ENCODE peak calls at places on chromosomes 6 and 20, in five cellular contexts. One of them, this sample, is unnamed. For H3K9me3 and H3K4me1, the result is how much of the 10 kb centered on the place peaks cover.

GRCh38 chr20:62745279-62745958 is 36.8 kb downstream of the NTSR1 start:
- DNase-seq in upper lobe of right lung: no peak
- DNase-seq in cardiac muscle cell: no peak
- DNase-seq in iPS DF 6.9: no peak
- DNase-seq in heart left ventricle: no peak
- DNase-seq in this sample: no peak

GRCh38 chr20:24590193-24590982 is 121.0 kb downstream of the SYNDIG1 start:
- DNase-seq in upper lobe of right lung: no peak
- DNase-seq in cardiac muscle cell: no peak
- DNase-seq in iPS DF 6.9: no peak
- DNase-seq in heart left ventricle: no peak
- DNase-seq in this sample: no peak

GRCh38 chr6:446418-447366 is 55.1 kb downstream of the IRF4 start:
- DNase-seq in upper lobe of right lung: no peak
- DNase-seq in cardiac muscle cell: no peak
- DNase-seq in iPS DF 6.9: no peak
- DNase-seq in heart left ventricle: peak
- DNase-seq in this sample: no peak

GRCh38 chr20:52209154-52209571 is 17.6 kb upstream of the ZFP64 start:
- DNase-seq in upper lobe of right lung: no peak
- DNase-seq in cardiac muscle cell: no peak
- DNase-seq in iPS DF 6.9: no peak
- DNase-seq in heart left ventricle: no peak
- DNase-seq in this sample: no peak

GRCh38 chr6:21559238-21559637 is 34.3 kb upstream of the SOX4 start:
- DNase-seq in upper lobe of right lung: no peak
- DNase-seq in cardiac muscle cell: no peak
- DNase-seq in iPS DF 6.9: no peak
- DNase-seq in heart left ventricle: no peak
- DNase-seq in this sample: no peak

GRCh38 chr6:135990437-135990836 is 138.9 kb downstream of the PDE7B start:
- DNase-seq in upper lobe of right lung: no peak
- DNase-seq in cardiac muscle cell: peak
- DNase-seq in iPS DF 6.9: no peak
- DNase-seq in heart left ventricle: no peak
- DNase-seq in this sample: no peak

GRCh38 chr6:3330199-3330598 is 71.5 kb downstream of the PSMG4 start:
- DNase-seq in upper lobe of right lung: no peak
- DNase-seq in cardiac muscle cell: no peak
- DNase-seq in iPS DF 6.9: no peak
- DNase-seq in heart left ventricle: no peak
- DNase-seq in this sample: no peak

GRCh38 chr20:22805970-22806369 is 221.6 kb upstream of the FOXA2 start:
- DNase-seq in upper lobe of right lung: no peak
- DNase-seq in cardiac muscle cell: no peak
- DNase-seq in iPS DF 6.9: no peak
- DNase-seq in heart left ventricle: no peak
- DNase-seq in this sample: no peak

GRCh38 chr20:46347831-46348230 is 39.5 kb upstream of the CDH22 start:
- DNase-seq in upper lobe of right lung: no peak
- DNase-seq in cardiac muscle cell: no peak
- DNase-seq in iPS DF 6.9: no peak
- DNase-seq in heart left ventricle: no peak
- DNase-seq in this sample: no peak

GRCh38 chr6:114419175-114419574 is 76.4 kb upstream of the HS3ST5 start:
- DNase-seq in upper lobe of right lung: no peak
- DNase-seq in cardiac muscle cell: no peak
- DNase-seq in iPS DF 6.9: no peak
- DNase-seq in heart left ventricle: no peak
- DNase-seq in this sample: no peak

GRCh38 chr20:39571171-39571570 is 609.0 kb downstream of the DHX35 start:
- DNase-seq in upper lobe of right lung: no peak
- DNase-seq in cardiac muscle cell: no peak
- DNase-seq in iPS DF 6.9: no peak
- DNase-seq in heart left ventricle: no peak
- DNase-seq in this sample: no peak
- H3K9me3 ChIP-seq in upper lobe of right lung: under half
- H3K9me3 ChIP-seq in cardiac muscle cell: under half
- H3K9me3 ChIP-seq in iPS DF 6.9: under half
- H3K9me3 ChIP-seq in heart left ventricle: under half
- H3K9me3 ChIP-seq in this sample: under half

GRCh38 chr6:158639056-158639455 is 5.5 kb downstream of the DYNLT1 start:
- DNase-seq in upper lobe of right lung: peak
- DNase-seq in cardiac muscle cell: no peak
- DNase-seq in iPS DF 6.9: no peak
- DNase-seq in heart left ventricle: no peak
- DNase-seq in this sample: no peak
- H3K4me1 ChIP-seq in upper lobe of right lung: under half
- H3K4me1 ChIP-seq in cardiac muscle cell: under half
- H3K4me1 ChIP-seq in iPS DF 6.9: under half
- H3K4me1 ChIP-seq in heart left ventricle: under half
- H3K4me1 ChIP-seq in this sample: under half

DNA sequence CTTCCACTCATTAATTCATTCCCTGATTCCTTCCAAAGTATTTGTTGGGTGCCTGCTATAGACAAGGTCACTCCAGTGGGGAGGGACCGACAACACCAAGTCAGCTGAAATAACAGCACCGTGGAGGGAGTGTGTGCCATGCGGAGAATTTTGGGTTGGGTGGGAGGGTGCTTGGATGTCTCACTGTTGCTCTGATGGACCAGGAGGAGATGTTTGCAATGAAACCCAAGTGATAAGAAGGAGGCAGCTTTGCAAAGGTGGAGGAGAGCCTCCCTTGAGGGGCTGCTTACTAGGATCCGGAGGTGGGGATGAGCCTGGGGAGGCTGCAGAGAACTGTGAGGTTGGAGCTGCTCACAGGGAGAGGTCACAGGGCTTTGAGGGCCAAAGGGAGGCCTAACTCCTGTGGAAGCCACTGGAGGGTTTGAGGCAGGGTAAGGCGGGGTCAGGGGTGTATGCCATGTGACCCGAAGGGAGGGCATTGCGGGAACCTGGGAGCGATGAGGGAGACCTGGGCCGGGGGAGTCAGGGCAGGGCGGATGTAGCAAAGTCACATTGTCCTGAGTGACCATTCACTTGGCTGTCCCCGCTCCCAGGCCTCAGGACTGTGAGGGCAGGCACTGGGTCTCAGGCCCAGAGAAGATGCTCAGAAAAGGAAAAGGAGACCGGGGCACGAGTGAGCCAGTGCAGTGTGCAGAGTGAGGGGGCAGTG is 124.5 kb downstream of the PHACTR3 start:
- DNase-seq in upper lobe of right lung: peak
- DNase-seq in cardiac muscle cell: no peak
- DNase-seq in iPS DF 6.9: no peak
- DNase-seq in heart left ventricle: no peak
- DNase-seq in this sample: no peak
- H3K9me3 ChIP-seq in upper lobe of right lung: under half
- H3K9me3 ChIP-seq in cardiac muscle cell: under half
- H3K9me3 ChIP-seq in iPS DF 6.9: under half
- H3K9me3 ChIP-seq in heart left ventricle: under half
- H3K9me3 ChIP-seq in this sample: under half

GRCh38 chr20:44517454-44517853 is 4.4 kb downstream of the SERINC3 start:
- DNase-seq in upper lobe of right lung: no peak
- DNase-seq in cardiac muscle cell: no peak
- DNase-seq in iPS DF 6.9: no peak
- DNase-seq in heart left ventricle: no peak
- DNase-seq in this sample: no peak
- H3K4me1 ChIP-seq in upper lobe of right lung: half or more
- H3K4me1 ChIP-seq in cardiac muscle cell: under half
- H3K4me1 ChIP-seq in iPS DF 6.9: under half
- H3K4me1 ChIP-seq in heart left ventricle: half or more
- H3K4me1 ChIP-seq in this sample: half or more

GRCh38 chr20:59630526-59630925 is 26.2 kb downstream of the PHACTR3 start:
- DNase-seq in upper lobe of right lung: no peak
- DNase-seq in cardiac muscle cell: no peak
- DNase-seq in iPS DF 6.9: no peak
- DNase-seq in heart left ventricle: no peak
- DNase-seq in this sample: no peak
- H3K9me3 ChIP-seq in upper lobe of right lung: under half
- H3K9me3 ChIP-seq in cardiac muscle cell: under half
- H3K9me3 ChIP-seq in iPS DF 6.9: under half
- H3K9me3 ChIP-seq in heart left ventricle: under half
- H3K9me3 ChIP-seq in this sample: under half

GRCh38 chr6:4608361-4609115 is 167.7 kb upstream of the CDYL start:
- DNase-seq in upper lobe of right lung: no peak
- DNase-seq in cardiac muscle cell: no peak
- DNase-seq in iPS DF 6.9: no peak
- DNase-seq in heart left ventricle: no peak
- DNase-seq in this sample: peak

GRCh38 chr6:4611441-4612129 is 164.6 kb upstream of the CDYL start:
- DNase-seq in upper lobe of right lung: no peak
- DNase-seq in cardiac muscle cell: no peak
- DNase-seq in iPS DF 6.9: no peak
- DNase-seq in heart left ventricle: no peak
- DNase-seq in this sample: no peak

GRCh38 chr6:4607793-4608192 is 168.4 kb upstream of the CDYL start:
- DNase-seq in upper lobe of right lung: no peak
- DNase-seq in cardiac muscle cell: no peak
- DNase-seq in iPS DF 6.9: no peak
- DNase-seq in heart left ventricle: no peak
- DNase-seq in this sample: no peak

GRCh38 chr6:4612636-4613171 is 163.5 kb upstream of the CDYL start:
- DNase-seq in upper lobe of right lung: no peak
- DNase-seq in cardiac muscle cell: peak
- DNase-seq in iPS DF 6.9: no peak
- DNase-seq in heart left ventricle: no peak
- DNase-seq in this sample: peak

GRCh38 chr6:4610256-4610655 is 165.9 kb upstream of the CDYL start:
- DNase-seq in upper lobe of right lung: no peak
- DNase-seq in cardiac muscle cell: peak
- DNase-seq in iPS DF 6.9: no peak
- DNase-seq in heart left ventricle: peak
- DNase-seq in this sample: peak
- H3K4me1 ChIP-seq in upper lobe of right lung: under half
- H3K4me1 ChIP-seq in cardiac muscle cell: under half
- H3K4me1 ChIP-seq in iPS DF 6.9: under half
- H3K4me1 ChIP-seq in heart left ventricle: under half
- H3K4me1 ChIP-seq in this sample: under half

GRCh38 chr6:150053450-150053849 is 15.5 kb downstream of the ULBP3 start:
- DNase-seq in upper lobe of right lung: no peak
- DNase-seq in cardiac muscle cell: no peak
- DNase-seq in iPS DF 6.9: no peak
- DNase-seq in heart left ventricle: no peak
- DNase-seq in this sample: no peak
- H3K9me3 ChIP-seq in upper lobe of right lung: under half
- H3K9me3 ChIP-seq in cardiac muscle cell: under half
- H3K9me3 ChIP-seq in iPS DF 6.9: under half
- H3K9me3 ChIP-seq in heart left ventricle: under half
- H3K9me3 ChIP-seq in this sample: under half

DNA sequence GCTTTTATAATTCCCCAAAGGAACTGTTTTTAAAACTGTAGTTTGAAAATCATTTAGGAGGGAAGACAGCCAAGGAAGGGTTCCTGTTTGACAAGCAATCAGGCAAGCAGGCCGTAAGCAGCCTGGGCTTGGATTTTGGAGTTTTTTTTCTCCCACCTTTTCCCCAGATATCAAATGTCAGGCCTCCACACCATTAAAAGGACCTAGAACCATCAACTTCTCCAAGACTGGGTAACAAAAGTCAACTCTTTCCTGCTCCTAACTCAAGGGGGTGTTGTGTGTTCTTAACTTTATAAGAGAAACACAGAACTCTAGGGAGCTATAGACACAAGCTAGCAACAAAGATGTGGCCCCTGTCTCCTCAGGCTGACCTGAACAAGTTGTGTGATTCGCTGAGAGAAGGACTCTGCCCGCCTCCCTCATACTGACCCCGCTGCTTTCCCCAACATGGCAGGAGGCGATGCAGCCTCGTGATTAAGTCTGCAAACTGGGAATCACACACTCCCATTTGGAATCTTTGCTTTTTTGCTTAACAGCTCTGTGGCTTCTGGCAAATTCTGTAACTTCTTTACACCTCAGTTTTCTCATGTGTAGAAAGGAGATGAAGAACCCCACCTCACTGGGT is 146.5 kb downstream of the BCAS1 start:
- DNase-seq in upper lobe of right lung: no peak
- DNase-seq in cardiac muscle cell: no peak
- DNase-seq in iPS DF 6.9: no peak
- DNase-seq in heart left ventricle: no peak
- DNase-seq in this sample: no peak
- H3K4me1 ChIP-seq in upper lobe of right lung: under half
- H3K4me1 ChIP-seq in cardiac muscle cell: under half
- H3K4me1 ChIP-seq in iPS DF 6.9: under half
- H3K4me1 ChIP-seq in heart left ventricle: under half
- H3K4me1 ChIP-seq in this sample: under half

GRCh38 chr6:27290065-27290849 is 21.8 kb downstream of the POM121L2 start:
- DNase-seq in upper lobe of right lung: no peak
- DNase-seq in cardiac muscle cell: no peak
- DNase-seq in iPS DF 6.9: no peak
- DNase-seq in heart left ventricle: no peak
- DNase-seq in this sample: no peak

GRCh38 chr6:27288136-27289044 is 23.7 kb downstream of the POM121L2 start:
- DNase-seq in upper lobe of right lung: no peak
- DNase-seq in cardiac muscle cell: no peak
- DNase-seq in iPS DF 6.9: no peak
- DNase-seq in heart left ventricle: no peak
- DNase-seq in this sample: no peak

GRCh38 chr6:27281569-27281968 is 30.5 kb downstream of the POM121L2 start:
- DNase-seq in upper lobe of right lung: no peak
- DNase-seq in cardiac muscle cell: no peak
- DNase-seq in iPS DF 6.9: no peak
- DNase-seq in heart left ventricle: no peak
- DNase-seq in this sample: no peak

GRCh38 chr6:27287751-27288135 is 24.3 kb downstream of the POM121L2 start:
- DNase-seq in upper lobe of right lung: no peak
- DNase-seq in cardiac muscle cell: no peak
- DNase-seq in iPS DF 6.9: no peak
- DNase-seq in heart left ventricle: no peak
- DNase-seq in this sample: no peak

DNA sequence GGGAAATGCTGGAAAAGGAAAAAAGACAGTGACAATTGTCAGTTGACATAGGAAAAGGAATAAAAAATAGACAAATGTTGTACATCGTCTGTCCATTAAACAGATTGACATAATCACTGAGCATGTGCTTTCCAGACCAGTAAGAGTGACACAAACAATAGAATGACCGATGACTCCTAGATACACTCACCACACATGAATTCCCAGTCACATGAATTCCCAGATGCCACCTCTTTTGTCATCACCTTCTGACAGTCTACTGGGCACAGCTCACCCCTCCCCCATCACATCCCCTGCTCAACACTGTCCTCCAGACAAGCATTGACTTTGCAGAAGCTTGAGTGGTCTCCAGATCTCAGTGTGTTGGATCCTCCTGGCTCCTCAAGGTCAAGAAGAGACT is 25.9 kb downstream of the POM121L2 start:
- DNase-seq in upper lobe of right lung: no peak
- DNase-seq in cardiac muscle cell: no peak
- DNase-seq in iPS DF 6.9: no peak
- DNase-seq in heart left ventricle: no peak
- DNase-seq in this sample: no peak
- H3K9me3 ChIP-seq in upper lobe of right lung: under half
- H3K9me3 ChIP-seq in cardiac muscle cell: under half
- H3K9me3 ChIP-seq in iPS DF 6.9: under half
- H3K9me3 ChIP-seq in heart left ventricle: under half
- H3K9me3 ChIP-seq in this sample: under half

This sample was measured in psoas muscle.